ENCODE peak calls at places on chromosome 13, in four cellular contexts. One of them, this sample, is unnamed.

GRCh38 chr13:27130223-27131015 is 41.2 kb downstream of the USP12 start:
- DNase-seq in HepG2: no peak
- DNase-seq in GM12878: no peak
- DNase-seq in K562: no peak
- DNase-seq in this sample: no peak

GRCh38 chr13:73090116-73090811 is 31.5 kb downstream of the KLF5 start:
- DNase-seq in HepG2: peak
- DNase-seq in GM12878: no peak
- DNase-seq in K562: peak
- DNase-seq in this sample: peak

GRCh38 chr13:52597676-52598075 is 44.6 kb upstream of the HNRNPA1L2 start:
- DNase-seq in HepG2: no peak
- DNase-seq in GM12878: no peak
- DNase-seq in K562: no peak
- DNase-seq in this sample: no peak

GRCh38 chr13:28459911-28460310 is 35.0 kb downstream of the FLT1 start:
- DNase-seq in HepG2: no peak
- DNase-seq in GM12878: no peak
- DNase-seq in K562: no peak
- DNase-seq in this sample: no peak

GRCh38 chr13:93248627-93249047 is 22.0 kb downstream of the GPC6 start:
- DNase-seq in HepG2: peak
- DNase-seq in GM12878: no peak
- DNase-seq in K562: no peak
- DNase-seq in this sample: peak

GRCh38 chr13:91313103-91313502 is 34.4 kb upstream of the MIR17HG start:
- DNase-seq in HepG2: peak
- DNase-seq in GM12878: no peak
- DNase-seq in K562: no peak
- DNase-seq in this sample: peak

GRCh38 chr13:103852036-103852435 is 785.8 kb upstream of the SLC10A2 start:
- DNase-seq in HepG2: no peak
- DNase-seq in GM12878: no peak
- DNase-seq in K562: no peak
- DNase-seq in this sample: no peak

GRCh38 chr13:53321301-53321700 is 292.7 kb downstream of the OLFM4 start:
- DNase-seq in HepG2: no peak
- DNase-seq in GM12878: no peak
- DNase-seq in K562: no peak
- DNase-seq in this sample: no peak

GRCh38 chr13:111944171-111944583 is 122.8 kb upstream of the SOX1 start:
- DNase-seq in HepG2: no peak
- DNase-seq in GM12878: no peak
- DNase-seq in K562: no peak
- DNase-seq in this sample: no peak

GRCh38 chr13:39051157-39051556 is 12.9 kb downstream of the NHLRC3 start:
- DNase-seq in HepG2: peak
- DNase-seq in GM12878: no peak
- DNase-seq in K562: no peak
- DNase-seq in this sample: peak

GRCh38 chr13:75870397-75870801 is 234.3 kb downstream of the LMO7 start:
- DNase-seq in HepG2: no peak
- DNase-seq in GM12878: no peak
- DNase-seq in K562: peak
- DNase-seq in this sample: peak

GRCh38 chr13:106815545-106815944 is 247.6 kb upstream of the ARGLU1 start:
- DNase-seq in HepG2: no peak
- DNase-seq in GM12878: no peak
- DNase-seq in K562: no peak
- DNase-seq in this sample: no peak

GRCh38 chr13:23751195-23751594 is 138.0 kb downstream of the MIPEP start:
- DNase-seq in HepG2: peak
- DNase-seq in GM12878: peak
- DNase-seq in K562: no peak
- DNase-seq in this sample: no peak

GRCh38 chr13:101695870-101696516 is 243.5 kb downstream of the ITGBL1 start:
- DNase-seq in HepG2: no peak
- DNase-seq in GM12878: no peak
- DNase-seq in K562: no peak
- DNase-seq in this sample: no peak

GRCh38 chr13:31138515-31138914 is 23.2 kb downstream of the HSPH1 start:
- DNase-seq in HepG2: no peak
- DNase-seq in GM12878: no peak
- DNase-seq in K562: no peak
- DNase-seq in this sample: no peak

GRCh38 chr13:40776681-40777165 is 5.7 kb upstream of the MRPS31 start:
- DNase-seq in HepG2: no peak
- DNase-seq in GM12878: no peak
- DNase-seq in K562: no peak
- DNase-seq in this sample: no peak

GRCh38 chr13:73732350-73732749 is 401.9 kb downstream of the KLF12 start:
- DNase-seq in HepG2: no peak
- DNase-seq in GM12878: no peak
- DNase-seq in K562: no peak
- DNase-seq in this sample: no peak

GRCh38 chr13:39596685-39597084 is 6.3 kb downstream of the LHFPL6 start:
- DNase-seq in HepG2: no peak
- DNase-seq in GM12878: no peak
- DNase-seq in K562: no peak
- DNase-seq in this sample: no peak

GRCh38 chr13:26742691-26743358 is 17.8 kb downstream of the GPR12 start:
- DNase-seq in HepG2: no peak
- DNase-seq in GM12878: no peak
- DNase-seq in K562: no peak
- DNase-seq in this sample: no peak

GRCh38 chr13:100131863-100132574 is 43.1 kb downstream of the PCCA start:
- DNase-seq in HepG2: peak
- DNase-seq in GM12878: no peak
- DNase-seq in K562: peak
- DNase-seq in this sample: peak

GRCh38 chr13:54980651-54981050 is 1952.0 kb downstream of the OLFM4 start:
- DNase-seq in HepG2: no peak
- DNase-seq in GM12878: no peak
- DNase-seq in K562: no peak
- DNase-seq in this sample: no peak

GRCh38 chr13:78586706-78587105 is 16.6 kb downstream of the POU4F1 start:
- DNase-seq in HepG2: no peak
- DNase-seq in GM12878: no peak
- DNase-seq in K562: peak
- DNase-seq in this sample: peak

GRCh38 chr13:45167611-45168554 is 33.0 kb downstream of the KCTD4 start:
- DNase-seq in HepG2: no peak
- DNase-seq in GM12878: no peak
- DNase-seq in K562: no peak
- DNase-seq in this sample: no peak

GRCh38 chr13:44921931-44922758 is 67.1 kb downstream of the NUFIP1 start:
- DNase-seq in HepG2: peak
- DNase-seq in GM12878: no peak
- DNase-seq in K562: no peak
- DNase-seq in this sample: no peak

GRCh38 chr13:106464076-106464475 is 71.4 kb downstream of the EFNB2 start:
- DNase-seq in HepG2: no peak
- DNase-seq in GM12878: no peak
- DNase-seq in K562: no peak
- DNase-seq in this sample: no peak

GRCh38 chr13:85261757-85262346 is 537.4 kb downstream of the SLITRK6 start:
- DNase-seq in HepG2: peak
- DNase-seq in GM12878: no peak
- DNase-seq in K562: no peak
- DNase-seq in this sample: peak

GRCh38 chr13:33279898-33280549 is 5.5 kb downstream of the STARD13 start:
- DNase-seq in HepG2: peak
- DNase-seq in GM12878: no peak
- DNase-seq in K562: no peak
- DNase-seq in this sample: no peak

GRCh38 chr13:80989770-80990169 is 648.8 kb upstream of the SPRY2 start:
- DNase-seq in HepG2: no peak
- DNase-seq in GM12878: no peak
- DNase-seq in K562: no peak
- DNase-seq in this sample: no peak

GRCh38 chr13:46106839-46107371 is 2.1 kb upstream of the CPB2 start:
- DNase-seq in HepG2: no peak
- DNase-seq in GM12878: no peak
- DNase-seq in K562: no peak
- DNase-seq in this sample: no peak

GRCh38 chr13:75766636-75767035 is 130.5 kb downstream of the LMO7 start:
- DNase-seq in HepG2: no peak
- DNase-seq in GM12878: no peak
- DNase-seq in K562: no peak
- DNase-seq in this sample: no peak

GRCh38 chr13:23754506-23754905 is 134.7 kb downstream of the MIPEP start:
- DNase-seq in HepG2: peak
- DNase-seq in GM12878: no peak
- DNase-seq in K562: no peak
- DNase-seq in this sample: no peak

GRCh38 chr13:99386911-99387788 is 80.0 kb upstream of the GPR183 start:
- DNase-seq in HepG2: peak
- DNase-seq in GM12878: peak
- DNase-seq in K562: peak
- DNase-seq in this sample: peak

GRCh38 chr13:39210961-39211534 is 172.8 kb downstream of the NHLRC3 start:
- DNase-seq in HepG2: no peak
- DNase-seq in GM12878: no peak
- DNase-seq in K562: no peak
- DNase-seq in this sample: no peak

GRCh38 chr13:102309110-102309509 is 92.7 kb downstream of the FGF14 start:
- DNase-seq in HepG2: no peak
- DNase-seq in GM12878: no peak
- DNase-seq in K562: no peak
- DNase-seq in this sample: no peak

GRCh38 chr13:26220575-26220974 is 1.5 kb downstream of the RNF6 start:
- DNase-seq in HepG2: no peak
- DNase-seq in GM12878: no peak
- DNase-seq in K562: no peak
- DNase-seq in this sample: no peak

GRCh38 chr13:69423844-69424243 is 683.8 kb upstream of the ATXN8OS start:
- DNase-seq in HepG2: no peak
- DNase-seq in GM12878: no peak
- DNase-seq in K562: no peak
- DNase-seq in this sample: no peak

GRCh38 chr13:93714171-93714570 is 487.6 kb downstream of the GPC6 start:
- DNase-seq in HepG2: no peak
- DNase-seq in GM12878: no peak
- DNase-seq in K562: no peak
- DNase-seq in this sample: no peak

GRCh38 chr13:86282450-86282849 is 483.2 kb upstream of the SLITRK6 start:
- DNase-seq in HepG2: no peak
- DNase-seq in GM12878: peak
- DNase-seq in K562: no peak
- DNase-seq in this sample: no peak

GRCh38 chr13:51500687-51501086 is 47.9 kb upstream of the INTS6 start:
- DNase-seq in HepG2: no peak
- DNase-seq in GM12878: no peak
- DNase-seq in K562: no peak
- DNase-seq in this sample: no peak

GRCh38 chr13:51499841-51500240 is 47.0 kb upstream of the INTS6 start:
- DNase-seq in HepG2: no peak
- DNase-seq in GM12878: no peak
- DNase-seq in K562: no peak
- DNase-seq in this sample: no peak

GRCh38 chr13:51501096-51501495 is 48.3 kb upstream of the INTS6 start:
- DNase-seq in HepG2: no peak
- DNase-seq in GM12878: no peak
- DNase-seq in K562: no peak
- DNase-seq in this sample: no peak

GRCh38 chr13:51501592-51502205 is 48.9 kb upstream of the INTS6 start:
- DNase-seq in HepG2: no peak
- DNase-seq in GM12878: no peak
- DNase-seq in K562: no peak
- DNase-seq in this sample: no peak

GRCh38 chr13:51502206-51502651 is 49.4 kb upstream of the INTS6 start:
- DNase-seq in HepG2: no peak
- DNase-seq in GM12878: peak
- DNase-seq in K562: no peak
- DNase-seq in this sample: no peak
- TF ChIP-seq FOXK2 in HepG2: no peak
- TF ChIP-seq FOXK2 in GM12878: no peak
- TF ChIP-seq FOXK2 in K562: no peak
- TF ChIP-seq FOXK2 in this sample: no peak

DNA sequence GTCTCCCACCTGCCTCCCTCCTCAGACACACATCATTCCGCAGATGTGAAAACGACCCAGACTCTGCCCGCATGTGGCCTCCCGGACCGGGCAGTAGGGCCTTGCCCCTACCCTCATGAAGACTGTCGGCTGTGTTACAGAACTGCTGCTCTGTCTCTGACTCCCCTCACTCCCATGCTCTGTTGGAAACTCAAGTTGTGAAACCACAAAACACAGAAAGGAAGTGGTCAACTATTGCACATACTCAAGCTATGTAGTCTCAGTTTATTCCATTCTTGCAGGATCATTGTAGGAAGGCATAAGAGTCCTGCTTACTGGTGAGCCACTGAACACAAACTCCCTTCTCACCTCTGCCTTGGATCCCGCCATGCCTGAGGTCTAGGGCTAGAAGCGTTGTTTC is 129.6 kb downstream of the DLEU7 start:
- DNase-seq in HepG2: no peak
- DNase-seq in GM12878: peak
- DNase-seq in K562: no peak
- DNase-seq in this sample: no peak
- TF ChIP-seq SP1 in HepG2: no peak
- TF ChIP-seq SP1 in GM12878: no peak
- TF ChIP-seq SP1 in K562: no peak
- TF ChIP-seq SP1 in this sample: no peak

GRCh38 chr13:110419391-110419791 is 112.3 kb downstream of the COL4A2 start:
- DNase-seq in HepG2: peak
- DNase-seq in GM12878: no peak
- DNase-seq in K562: no peak
- DNase-seq in this sample: no peak
- TF ChIP-seq BHLHE40 in HepG2: no peak
- TF ChIP-seq BHLHE40 in GM12878: no peak
- TF ChIP-seq BHLHE40 in K562: no peak
- TF ChIP-seq BHLHE40 in this sample: no peak

DNA sequence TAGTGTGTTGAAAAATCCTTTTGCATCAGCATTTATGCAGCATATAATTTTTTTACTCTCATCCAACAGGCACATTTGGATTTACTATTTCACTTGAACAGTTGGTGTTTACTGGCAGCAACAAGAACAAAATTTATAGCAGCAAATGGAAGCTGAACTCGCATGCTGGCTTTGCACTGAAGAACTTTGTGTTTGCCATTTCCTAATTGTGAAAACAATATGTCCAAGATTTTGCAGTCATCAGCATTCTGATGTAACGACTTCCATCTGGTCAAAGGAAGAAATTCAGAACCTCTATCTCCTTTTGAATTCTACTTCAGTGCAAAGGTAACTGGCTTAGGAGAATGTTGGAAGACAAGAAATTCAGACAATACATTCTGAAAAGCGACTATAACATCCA is 131.0 kb downstream of the DLEU7 start:
- DNase-seq in HepG2: no peak
- DNase-seq in GM12878: no peak
- DNase-seq in K562: no peak
- DNase-seq in this sample: no peak
- TF ChIP-seq FOXK2 in HepG2: no peak
- TF ChIP-seq FOXK2 in GM12878: no peak
- TF ChIP-seq FOXK2 in K562: no peak
- TF ChIP-seq FOXK2 in this sample: no peak

This sample was measured in HEK293T.